ENCODE peak calls at places on chromosomes 12 and 14, in ten cellular contexts. O, D, E, K, U, N, S, Y, F and B are unnamed samples.

GRCh38 chr14:97838986-97839385 is 1041.8 kb downstream of the VRK1 start:
- DNase-seq in N (no peak), U (no peak), O (no peak), S (no peak), D (no peak), F (no peak), E (no peak), Y (no peak), K (no peak), B (no peak)

GRCh38 chr12:121579190-121579791 is 1.5 kb downstream of the KDM2B start:
- DNase-seq in U (peak; percentile 62), O (no peak), Y (peak; percentile 41), N (no peak), S (peak; percentile 54), D (peak; percentile 79), F (peak; percentile 70), E (peak; percentile 49), K (no peak), B (peak; percentile 40)

GRCh38 chr12:1605129-1606020 is 11.0 kb upstream of the FBXL14 start:
- DNase-seq in O (peak; percentile 85), D (peak; percentile 85), U (peak; percentile 71), K (no peak), N (peak; percentile 78), S (peak; percentile 77), Y (peak; percentile 73), F (peak; percentile 58), E (peak; percentile 81), B (peak; percentile 77)

GRCh38 chr12:127785936-127786335 is 481.0 kb upstream of the TMEM132C start:
- DNase-seq in D (no peak), N (no peak), Y (no peak), E (no peak), U (no peak), S (no peak), O (no peak), K (no peak), F (no peak), B (no peak)

GRCh38 chr14:75578786-75579781 is 664 bp downstream of the FLVCR2 start:
- DNase-seq in E (peak; percentile 16), O (peak; percentile 30), K (no peak), F (no peak), S (peak; percentile 80), U (peak; percentile 40), N (no peak), D (no peak), Y (no peak), B (no peak)

GRCh38 chr14:95523051-95523817 is 6.8 kb upstream of the SYNE3 start:
- DNase-seq in F (peak; percentile 49), U (no peak), E (no peak), Y (no peak), O (no peak), S (no peak), K (no peak), N (no peak), D (no peak), B (no peak)

GRCh38 chr12:13371367-13371766 is 174.8 kb downstream of the EMP1 start:
- DNase-seq in U (no peak), N (no peak), Y (no peak), K (no peak), O (no peak), S (no peak), E (no peak), D (no peak), F (no peak), B (no peak)

GRCh38 chr12:6508087-6508486 is 14.2 kb downstream of the NCAPD2 start:
- DNase-seq in E (no peak), S (no peak), N (no peak), K (no peak), Y (no peak), D (no peak), U (no peak), O (no peak), F (no peak), B (no peak)

GRCh38 chr12:94265966-94266365 is 117.6 kb downstream of the PLXNC1 start:
- DNase-seq in U (no peak), K (no peak), S (no peak), Y (no peak), D (no peak), N (no peak), O (no peak), F (no peak), E (no peak), B (no peak)

GRCh38 chr14:97459180-97459579 is 662.0 kb downstream of the VRK1 start:
- DNase-seq in K (no peak), E (no peak), O (no peak), S (no peak), F (peak; percentile 84), N (no peak), Y (no peak), D (no peak), U (no peak), B (no peak)

GRCh38 chr12:109734219-109735000 is 20.8 kb downstream of the FAM222A start:
- DNase-seq in D (peak; percentile 61), U (peak; percentile 30), K (no peak), N (no peak), F (no peak), S (peak; percentile 9), O (peak; percentile 45), E (peak; percentile 17), Y (peak; percentile 15), B (no peak)

GRCh38 chr12:6607751-6608591 is 792 bp upstream of the CHD4 start:
- DNase-seq in E (peak; percentile 82), K (peak; percentile 48), S (peak; percentile 76), D (no peak), O (peak; percentile 77), Y (peak; percentile 74), N (peak; percentile 92), U (peak; percentile 68), F (peak; percentile 86), B (peak; percentile 47)

GRCh38 chr12:54565658-54566552 is 16.5 kb downstream of the PDE1B start:
- DNase-seq in S (no peak), Y (no peak), E (no peak), D (no peak), N (no peak), K (no peak), O (no peak), F (no peak), U (no peak), B (no peak)

GRCh38 chr14:100388137-100389050 is 65.3 kb downstream of the SLC25A47 start:
- DNase-seq in Y (no peak), U (no peak), E (peak; percentile 30), N (no peak), S (peak; percentile 59), O (no peak), K (no peak), F (no peak), D (no peak), B (no peak)

GRCh38 chr12:5318874-5319273 is 113.0 kb upstream of the NTF3 start:
- DNase-seq in U (no peak), F (no peak), K (no peak), O (no peak), Y (no peak), D (no peak), E (no peak), N (peak; percentile 56), S (peak; percentile 34), B (peak; percentile 75)

GRCh38 chr12:116067892-116068291 is 209.6 kb downstream of the MED13L start:
- DNase-seq in U (no peak), F (no peak), S (no peak), O (no peak), N (no peak), K (no peak), Y (no peak), D (no peak), E (no peak), B (no peak)

GRCh38 chr14:68948686-68949085 is 30.4 kb downstream of the ACTN1 start:
- DNase-seq in K (no peak), S (no peak), O (no peak), D (peak; percentile 67), U (no peak), N (no peak), Y (no peak), F (no peak), E (no peak), B (no peak)
- H3K4me3 ChIP-seq in K (peak overlapping the region; percentile 51), S (no peak overlapping the region), O (no peak overlapping the region), D (no peak overlapping the region), U (no peak overlapping the region), N (no peak overlapping the region), Y (no peak overlapping the region), F (no peak overlapping the region), E (no peak overlapping the region), B (no peak overlapping the region)

GRCh38 chr14:101988377-101988776 is 24.0 kb downstream of the DYNC1H1 start:
- DNase-seq in O (no peak), E (no peak), F (no peak), N (no peak), U (no peak), Y (no peak), D (no peak), K (no peak), S (no peak), B (no peak)
- H3K36me3 ChIP-seq in O (peaks cover 100% of the 10 kb centered on the region), E (peaks cover 9% of the 10 kb centered on the region), F (peaks cover 84% of the 10 kb centered on the region), N (peaks cover 66% of the 10 kb centered on the region), U (peaks cover 3% of the 10 kb centered on the region), Y (peaks cover 100% of the 10 kb centered on the region), D (peaks cover 37% of the 10 kb centered on the region), K (peaks cover 84% of the 10 kb centered on the region), S (peaks cover 6% of the 10 kb centered on the region), B (peaks cover 54% of the 10 kb centered on the region)

DNA sequence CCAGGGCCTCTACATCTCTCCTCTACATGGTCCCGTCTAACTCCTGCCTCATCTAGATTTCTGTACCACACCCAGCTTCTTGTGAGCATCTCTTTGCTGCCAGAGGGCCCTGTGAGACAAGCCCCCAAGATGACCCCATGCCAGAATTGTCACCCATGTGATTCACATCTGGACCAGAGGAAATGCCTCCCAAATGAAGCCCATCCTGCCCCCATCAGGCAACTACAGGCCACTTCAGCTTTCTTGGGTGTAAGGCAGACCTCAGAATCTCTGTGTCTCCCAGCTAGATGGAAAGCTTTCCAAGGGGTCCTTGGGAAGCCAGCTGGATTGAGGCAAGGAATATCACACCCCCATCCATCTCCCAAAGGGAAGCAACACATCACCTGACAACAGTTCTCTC is 9.3 kb upstream of the OAS3 start:
- DNase-seq in S (no peak), U (no peak), E (no peak), O (no peak), Y (no peak), D (no peak), N (no peak), K (no peak), F (no peak), B (no peak)
- H3K9me3 ChIP-seq in S (no peaks in the 10 kb centered on the region), U (no peaks in the 10 kb centered on the region), E (no peaks in the 10 kb centered on the region), O (peaks cover 5% of the 10 kb centered on the region), Y (no peaks in the 10 kb centered on the region), D (no peaks in the 10 kb centered on the region), N (peaks cover 4% of the 10 kb centered on the region), K (no peaks in the 10 kb centered on the region), F (no peaks in the 10 kb centered on the region), B (no peaks in the 10 kb centered on the region)

DNA sequence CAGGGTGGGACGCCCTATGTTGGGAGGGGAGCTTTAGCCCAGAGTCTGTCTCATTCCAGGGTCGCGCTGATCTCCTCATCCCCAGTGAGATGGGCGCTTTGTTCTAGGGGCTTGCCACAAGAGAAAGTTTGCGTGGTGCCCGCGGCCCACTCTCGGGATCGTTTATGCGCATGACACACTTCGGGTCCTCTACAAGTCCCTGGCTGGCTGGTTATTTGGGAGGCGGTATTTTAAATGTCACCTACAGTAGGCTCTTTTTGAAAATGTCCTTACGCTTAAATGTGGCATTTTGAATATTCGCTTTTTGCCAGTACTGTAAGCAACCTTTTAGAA is 541 bp downstream of the GOLT1B start:
- DNase-seq in N (no peak), K (peak; percentile 4), E (peak; percentile 16), O (peak; percentile 23), S (peak; percentile 20), Y (peak; percentile 26), F (peak; percentile 42), D (no peak), U (no peak), B (no peak)
- H3K4me3 ChIP-seq in N (peak overlapping the region; percentile 94), K (peak overlapping the region; percentile 93), E (peak overlapping the region; percentile 83), O (peak overlapping the region; percentile 98), S (peak overlapping the region; percentile 84), Y (peak overlapping the region; percentile 95), F (peak overlapping the region; percentile 83), D (peak overlapping the region; percentile 70), U (peak overlapping the region; percentile 95), B (peak overlapping the region; percentile 97)